ENCODE peak calls at places on chromosomes 7 and 10, in five cellular contexts. A, Y, Q, I and G are unnamed samples.

GRCh38 chr10:66187096-66187733 is 738.6 kb upstream of the LRRTM3 start:
- DNase-seq in A (no peak), Y (no peak), Q (no peak), I (peak; percentile 26), G (no peak)

GRCh38 chr7:52877240-52877639 is 158.2 kb upstream of the POM121L12 start:
- DNase-seq in A (no peak), Y (no peak), Q (no peak), I (no peak), G (no peak)

GRCh38 chr10:88946965-88947590 is 5.5 kb downstream of the ACTA2 start:
- DNase-seq in A (no peak), Y (no peak), Q (no peak), I (no peak), G (no peak)

GRCh38 chr7:28002638-28003037 is 178.0 kb downstream of the JAZF1 start:
- DNase-seq in A (no peak), Y (no peak), Q (peak; percentile 25), I (peak; percentile 4), G (no peak)

GRCh38 chr7:78716876-78717275 is 736.6 kb downstream of the MAGI2 start:
- DNase-seq in A (no peak), Y (no peak), Q (no peak), I (no peak), G (no peak)

GRCh38 chr7:38506756-38507155 is 124.4 kb downstream of the AMPH start:
- DNase-seq in A (no peak), Y (no peak), Q (peak; percentile 86), I (no peak), G (no peak)

GRCh38 chr10:83862723-83863122 is 276.6 kb upstream of the GHITM start:
- DNase-seq in A (no peak), Y (no peak), Q (no peak), I (no peak), G (no peak)

GRCh38 chr10:93464826-93465388 is 17.2 kb downstream of the MYOF start:
- DNase-seq in A (no peak), Y (no peak), Q (peak; percentile 80), I (no peak), G (no peak)

GRCh38 chr7:27198871-27199801 is 755 bp downstream of the HOXA13 start:
- DNase-seq in A (no peak), Y (peak; percentile 77), Q (peak; percentile 70), I (peak; percentile 20), G (peak; percentile 50)

GRCh38 chr7:130865408-130866236 is 131.6 kb upstream of the KLF14 start:
- DNase-seq in A (no peak), Y (no peak), Q (peak; percentile 61), I (peak; percentile 55), G (no peak)

GRCh38 chr10:9863559-9864121 is 1154.0 kb upstream of the CELF2 start:
- DNase-seq in A (no peak), Y (no peak), Q (no peak), I (no peak), G (no peak)

GRCh38 chr10:9853405-9854010 is 1164.2 kb upstream of the CELF2 start:
- DNase-seq in A (no peak), Y (no peak), Q (no peak), I (no peak), G (no peak)

GRCh38 chr10:9860045-9860444 is 1157.6 kb upstream of the CELF2 start:
- DNase-seq in A (no peak), Y (no peak), Q (peak; percentile 4), I (no peak), G (no peak)

DNA sequence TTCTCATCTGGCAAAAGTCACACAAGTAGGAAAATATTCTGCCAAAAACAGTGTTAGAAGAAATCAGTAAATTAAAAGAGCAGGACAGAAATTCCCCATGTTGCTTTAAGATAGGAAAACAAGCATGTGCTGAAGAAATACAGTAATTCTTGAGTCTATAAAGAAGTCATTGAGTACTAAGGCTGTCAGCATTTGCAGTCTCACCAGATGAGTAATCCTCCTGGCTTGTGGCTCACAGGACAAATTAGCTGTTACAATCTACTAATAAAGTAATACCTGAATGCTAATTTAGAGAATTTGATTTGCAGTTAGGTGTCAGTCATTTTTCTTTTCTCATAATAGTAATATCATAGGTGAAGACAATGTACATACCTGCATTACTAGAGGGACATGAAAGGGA is 1158.9 kb upstream of the CELF2 start:
- DNase-seq in A (no peak), Y (no peak), Q (peak; percentile 2), I (no peak), G (no peak)
- H3K9me3 ChIP-seq in A (no peaks in the 10 kb centered on the region), Y (peaks cover 10% of the 10 kb centered on the region), Q (no peaks in the 10 kb centered on the region), I (no peaks in the 10 kb centered on the region), G (no peaks in the 10 kb centered on the region)

DNA sequence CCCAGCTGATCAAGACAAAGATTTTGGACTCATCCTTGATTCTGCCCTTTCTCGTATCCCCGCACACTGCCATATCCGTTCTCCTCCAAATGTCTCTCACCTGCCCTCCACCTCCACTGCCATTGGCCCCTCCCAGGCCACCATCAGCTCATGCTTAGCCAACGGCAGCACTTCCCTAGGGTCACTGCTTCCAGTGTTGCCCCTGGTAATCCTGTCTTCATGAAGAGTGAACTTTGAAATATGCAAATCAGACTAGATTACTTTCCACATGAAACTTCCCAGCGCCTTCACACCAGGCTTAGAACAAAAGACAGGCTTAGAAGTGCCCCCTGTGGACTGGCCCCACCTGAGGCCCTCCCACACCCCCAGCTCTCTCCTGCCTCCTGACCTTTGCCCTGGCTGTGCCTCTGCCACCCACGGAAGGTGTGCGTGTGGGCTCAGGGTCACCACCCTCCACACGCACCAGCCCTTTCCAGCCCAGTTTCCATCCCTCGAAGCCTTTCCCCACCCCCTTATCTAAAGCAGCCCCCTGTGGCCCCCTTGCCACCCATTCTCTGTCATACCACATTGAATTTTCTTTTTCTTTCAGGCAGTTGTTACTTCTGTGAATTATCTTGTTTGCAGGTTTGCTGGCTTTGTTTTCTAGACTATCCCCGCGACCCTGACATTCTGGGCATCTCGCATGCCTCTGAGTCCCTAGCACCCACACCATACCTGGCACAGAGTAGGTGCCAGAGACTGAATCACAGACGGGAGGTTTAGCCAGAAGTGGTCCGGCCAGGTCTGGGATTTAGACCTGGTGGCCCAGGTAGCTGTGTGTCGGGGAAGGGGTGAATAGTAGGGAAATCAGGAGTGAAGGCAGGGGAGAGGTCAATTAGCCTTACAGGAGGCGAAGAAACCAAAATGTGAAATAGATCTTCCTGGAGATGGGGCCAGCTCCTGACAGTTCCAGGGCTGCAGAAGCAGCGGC is 26.8 kb upstream of the C10orf53 start:
- DNase-seq in A (no peak), Y (no peak), Q (no peak), I (no peak), G (no peak)
- H3K27me3 ChIP-seq in A (no peaks in the 10 kb centered on the region), Y (no peaks in the 10 kb centered on the region), Q (peaks cover 44% of the 10 kb centered on the region), I (peaks cover 96% of the 10 kb centered on the region), G (no peaks in the 10 kb centered on the region)

GRCh38 chr7:55030314-55030713 is 11.5 kb downstream of the EGFR start:
- DNase-seq in A (no peak), Y (no peak), Q (peak; percentile 68), I (peak; percentile 67), G (no peak)
- H3K4me1 ChIP-seq in A (peaks cover 40% of the 10 kb centered on the region), Y (no peaks in the 10 kb centered on the region), Q (peaks cover 78% of the 10 kb centered on the region), I (peaks cover 54% of the 10 kb centered on the region), G (peaks cover 33% of the 10 kb centered on the region)

GRCh38 chr10:128483216-128483615 is 357.0 kb upstream of the MKI67 start:
- DNase-seq in A (no peak), Y (peak; percentile 59), Q (no peak), I (no peak), G (no peak)
- H3K9me3 ChIP-seq in A (no peaks in the 10 kb centered on the region), Y (peaks cover 9% of the 10 kb centered on the region), Q (no peaks in the 10 kb centered on the region), I (no peaks in the 10 kb centered on the region), G (no peaks in the 10 kb centered on the region)

DNA sequence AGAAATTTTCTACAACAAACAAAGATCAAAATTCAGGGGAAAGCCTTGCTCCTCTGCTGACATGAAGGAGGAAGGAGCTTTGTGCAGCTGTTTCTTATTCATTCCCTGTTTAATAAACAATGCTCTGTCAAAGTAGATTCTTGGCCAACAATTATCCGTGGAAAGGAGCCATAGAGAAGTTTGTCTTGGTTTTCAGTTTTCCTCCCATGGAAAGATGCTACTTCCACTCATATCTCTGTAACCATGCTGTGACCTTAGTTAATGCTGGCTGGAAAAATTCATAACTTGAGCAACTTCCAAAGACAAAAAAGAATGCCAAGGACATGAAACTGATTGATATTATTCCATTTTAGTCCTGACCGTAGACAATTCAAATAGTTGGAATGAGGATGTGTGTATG is 8.1 kb downstream of the DDC start:
- DNase-seq in A (no peak), Y (no peak), Q (no peak), I (no peak), G (no peak)
- H3K27me3 ChIP-seq in A (no peaks in the 10 kb centered on the region), Y (no peaks in the 10 kb centered on the region), Q (peaks cover 12% of the 10 kb centered on the region), I (peaks cover 57% of the 10 kb centered on the region), G (no peaks in the 10 kb centered on the region)

DNA sequence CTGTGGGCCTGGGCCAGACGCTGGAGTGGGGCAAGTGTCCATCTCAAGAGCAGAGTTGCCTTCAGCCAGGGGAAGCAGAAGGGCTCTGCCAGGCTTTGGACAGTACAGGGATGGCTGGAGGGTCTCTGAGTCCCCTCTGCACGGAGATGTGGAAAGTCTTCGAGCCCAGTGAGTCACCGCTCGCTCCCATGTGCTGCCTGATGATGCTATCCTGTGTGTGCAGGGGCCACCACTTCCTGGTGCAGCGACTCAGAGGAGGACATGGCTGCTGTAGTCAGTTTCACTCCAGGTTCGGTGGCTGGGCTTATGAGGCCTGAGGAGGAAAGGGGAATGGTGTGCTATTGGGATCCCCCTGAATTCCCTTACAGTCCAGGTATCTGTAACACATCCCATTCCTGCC is 6.0 kb downstream of the ADCYAP1R1 start:
- DNase-seq in A (peak; percentile 39), Y (no peak), Q (peak; percentile 45), I (peak; percentile 38), G (no peak)
- H3K4me1 ChIP-seq in A (no peaks in the 10 kb centered on the region), Y (no peaks in the 10 kb centered on the region), Q (no peaks in the 10 kb centered on the region), I (no peaks in the 10 kb centered on the region), G (no peaks in the 10 kb centered on the region)

DNA sequence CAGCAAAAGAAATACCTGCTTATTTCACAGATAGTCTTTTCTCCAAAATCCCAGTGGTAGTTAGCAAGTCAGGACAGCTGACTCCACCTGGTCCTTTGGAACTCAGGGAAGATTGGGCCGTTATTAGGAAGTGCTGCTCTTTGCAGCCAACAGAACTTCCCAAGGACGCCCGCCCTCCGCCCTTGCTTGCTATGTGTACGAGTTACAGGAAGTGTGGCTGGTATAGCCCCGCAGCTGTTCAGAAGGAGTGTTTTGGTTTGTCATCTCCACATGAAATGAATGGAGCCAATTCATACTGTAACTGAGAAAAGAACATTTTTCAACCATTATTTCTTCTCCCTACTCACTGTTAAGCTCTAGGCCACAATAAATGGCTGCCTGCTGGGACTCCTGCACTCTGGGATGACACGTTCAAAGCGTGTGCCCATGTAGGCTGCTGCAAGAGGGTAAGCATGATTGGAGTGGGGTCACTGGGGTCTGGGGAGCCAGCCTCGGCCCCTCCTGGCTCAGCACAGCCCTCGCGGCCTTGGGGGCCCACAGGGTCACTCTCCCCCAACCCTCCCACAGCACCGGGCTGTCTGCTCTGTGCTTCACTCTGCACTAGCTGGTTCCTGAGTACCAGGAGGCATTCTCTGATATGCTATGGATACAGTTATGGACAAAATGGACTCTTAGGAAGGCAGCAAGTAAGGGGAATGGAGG is 244.0 kb downstream of the EBF3 start:
- DNase-seq in A (no peak), Y (peak; percentile 73), Q (no peak), I (no peak), G (no peak)
- H3K9me3 ChIP-seq in A (peaks cover 13% of the 10 kb centered on the region), Y (peaks cover 32% of the 10 kb centered on the region), Q (no peaks in the 10 kb centered on the region), I (no peaks in the 10 kb centered on the region), G (no peaks in the 10 kb centered on the region)